ENCODE peak calls at places on chromosomes 3 and 15, in six cellular contexts. M, G, U, V, B and K are unnamed samples. For H3K36me3, the result is how much of the 10 kb centered on the place peaks cover.

GRCh38 chr15:22846073-22846472 is 7.6 kb downstream of the NIPA2 start:
- DNase-seq in M (no peak), G (no peak), U (no peak), V (no peak), B (no peak), K (no peak)

GRCh38 chr15:33282226-33283020 is 28.3 kb upstream of the RYR3 start:
- DNase-seq in M (no peak), G (no peak), U (no peak), V (no peak), B (no peak), K (no peak)

GRCh38 chr3:123028233-123028828 is 768 bp upstream of the SEMA5B start:
- DNase-seq in M (peak), G (peak), U (no peak), V (peak), B (peak), K (peak)

GRCh38 chr15:99076555-99077308 is 28.1 kb upstream of the SYNM start:
- DNase-seq in M (peak), G (peak), U (no peak), V (peak), B (no peak), K (peak)

GRCh38 chr3:5739299-5739935 is 551.9 kb downstream of the EDEM1 start:
- DNase-seq in M (no peak), G (no peak), U (no peak), V (no peak), B (no peak), K (no peak)

GRCh38 chr15:67569668-67570067 is 27.2 kb downstream of the MAP2K5 start:
- DNase-seq in M (no peak), G (no peak), U (no peak), V (no peak), B (no peak), K (no peak)

GRCh38 chr3:100810671-100811070 is 101.4 kb downstream of the TFG start:
- DNase-seq in M (no peak), G (no peak), U (no peak), V (no peak), B (no peak), K (no peak)

GRCh38 chr3:38585791-38586420 is 63.6 kb downstream of the SCN5A start:
- DNase-seq in M (no peak), G (no peak), U (no peak), V (no peak), B (no peak), K (no peak)

GRCh38 chr3:11077466-11077865 is 76.8 kb upstream of the HRH1 start:
- DNase-seq in M (no peak), G (peak), U (no peak), V (no peak), B (no peak), K (peak)

GRCh38 chr3:13026534-13026933 is 46.7 kb downstream of the IQSEC1 start:
- DNase-seq in M (no peak), G (no peak), U (no peak), V (no peak), B (no peak), K (no peak)

GRCh38 chr15:30065025-30065801 is 17.5 kb upstream of the GOLGA8J start:
- DNase-seq in M (no peak), G (peak), U (no peak), V (no peak), B (no peak), K (peak)

GRCh38 chr3:61829301-61830110 is 268.1 kb downstream of the PTPRG start:
- DNase-seq in M (no peak), G (no peak), U (no peak), V (no peak), B (no peak), K (no peak)

GRCh38 chr3:194814878-194815357 is 129.2 kb downstream of the FAM43A start:
- DNase-seq in M (no peak), G (no peak), U (no peak), V (peak), B (no peak), K (no peak)

GRCh38 chr15:82952156-82953081 is at the start of gene HOMER2:
- DNase-seq in M (no peak), G (peak), U (no peak), V (no peak), B (peak), K (no peak)

GRCh38 chr15:58755956-58756355 is 6.4 kb upstream of the ADAM10 start:
- DNase-seq in M (no peak), G (no peak), U (no peak), V (no peak), B (no peak), K (no peak)

GRCh38 chr15:66675456-66675855 is 26.6 kb upstream of the SMAD6 start:
- DNase-seq in M (no peak), G (no peak), U (no peak), V (no peak), B (no peak), K (no peak)

GRCh38 chr3:112333386-112334334 is 704 bp downstream of the CD200 start:
- DNase-seq in M (peak), G (no peak), U (no peak), V (no peak), B (no peak), K (no peak)

GRCh38 chr3:69273895-69274294 is 112.0 kb downstream of the FRMD4B start:
- DNase-seq in M (no peak), G (peak), U (no peak), V (no peak), B (no peak), K (peak)

GRCh38 chr3:61662861-61663260 is 101.5 kb downstream of the PTPRG start:
- DNase-seq in M (no peak), G (peak), U (no peak), V (no peak), B (no peak), K (peak)

GRCh38 chr3:127525373-127525772 is 65.2 kb downstream of the TPRA1 start:
- DNase-seq in M (no peak), G (peak), U (no peak), V (no peak), B (no peak), K (peak)

GRCh38 chr15:67685008-67685599 is 140.2 kb upstream of the SKOR1 start:
- DNase-seq in M (peak), G (peak), U (no peak), V (no peak), B (no peak), K (peak)

GRCh38 chr3:25257026-25257425 is 171.0 kb upstream of the RARB start:
- DNase-seq in M (no peak), G (peak), U (no peak), V (no peak), B (no peak), K (peak)

GRCh38 chr3:18443670-18444596 is 18.8 kb upstream of the SATB1 start:
- DNase-seq in M (no peak), G (no peak), U (no peak), V (no peak), B (peak), K (no peak)

GRCh38 chr3:13524979-13525669 is 23.8 kb upstream of the FBLN2 start:
- DNase-seq in M (no peak), G (no peak), U (no peak), V (no peak), B (no peak), K (no peak)

GRCh38 chr15:73328986-73329385 is 39.8 kb downstream of the HCN4 start:
- DNase-seq in M (no peak), G (no peak), U (no peak), V (no peak), B (no peak), K (no peak)

GRCh38 chr3:177551431-177551836 is 354.2 kb upstream of the TBL1XR1 start:
- DNase-seq in M (no peak), G (no peak), U (no peak), V (no peak), B (no peak), K (no peak)

GRCh38 chr3:4995500-4996053 is 16.3 kb downstream of the BHLHE40 start:
- DNase-seq in M (no peak), G (peak), U (no peak), V (no peak), B (peak), K (peak)

GRCh38 chr3:144119611-144120010 is 148.0 kb downstream of the DIPK2A start:
- DNase-seq in M (no peak), G (no peak), U (no peak), V (no peak), B (no peak), K (no peak)
- H3K4me3 ChIP-seq in M (no peak), G (no peak), U (no peak), V (no peak), B (no peak), K (no peak)

DNA sequence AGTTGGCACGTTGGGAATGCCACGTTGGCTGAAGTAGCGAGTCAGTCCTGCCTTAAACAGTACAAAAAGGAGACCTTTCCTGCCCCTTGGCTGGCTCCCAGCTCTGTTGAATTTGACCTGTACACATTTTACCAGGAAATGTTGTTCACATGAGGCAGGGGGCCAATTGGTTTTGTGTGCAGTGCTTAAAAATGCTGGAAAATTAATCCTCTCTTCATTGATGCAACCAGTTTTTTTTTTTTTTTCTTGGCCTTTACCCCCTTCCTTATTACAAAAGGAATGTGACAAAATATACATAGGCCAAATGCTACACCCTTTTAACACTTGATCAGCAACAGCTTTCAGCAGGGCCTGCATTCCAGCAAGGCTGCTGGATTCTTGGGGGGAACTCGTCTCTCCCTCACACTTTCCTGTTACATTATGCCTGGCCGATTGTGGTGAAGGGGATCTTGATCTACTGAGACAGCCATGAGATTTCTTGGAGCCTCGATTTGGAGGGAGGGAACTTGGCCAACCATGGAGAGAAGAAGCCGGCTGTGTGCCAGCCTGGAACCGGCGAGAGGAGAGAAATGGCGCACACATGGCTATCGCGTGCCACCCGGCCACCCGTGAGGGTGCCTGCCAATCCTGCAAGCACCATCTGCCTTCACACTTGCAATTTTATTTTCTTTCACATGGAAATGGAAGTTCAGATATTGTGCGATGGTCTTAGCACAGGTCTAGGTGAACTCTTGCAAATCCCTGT is 93.0 kb downstream of the DNASE1L3 start:
- DNase-seq in M (peak), G (no peak), U (no peak), V (peak), B (peak), K (no peak)
- H3K36me3 ChIP-seq in M (under half), G (half or more), U (under half), V (under half), B (under half), K (under half)

DNA sequence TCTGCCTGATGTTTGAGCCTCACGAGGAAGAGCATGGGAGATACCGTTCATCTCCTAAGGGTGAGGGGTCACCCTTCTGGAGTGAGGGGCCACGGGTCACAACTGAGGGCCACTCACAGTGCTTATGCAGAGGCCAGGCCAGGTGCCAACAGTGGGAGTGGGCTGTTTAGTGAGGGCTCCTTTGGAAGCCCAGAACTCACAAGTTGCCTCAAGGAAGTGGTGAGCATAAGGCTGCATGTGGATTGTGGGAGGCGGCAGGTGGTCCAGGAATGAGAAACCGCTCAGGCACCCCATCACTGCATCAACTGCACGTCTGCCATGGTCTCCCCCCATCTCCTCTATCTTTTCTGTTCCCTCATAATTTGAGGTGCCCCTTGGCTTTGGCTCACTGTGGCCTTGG is 26.5 kb downstream of the SPSB4 start:
- DNase-seq in M (no peak), G (no peak), U (no peak), V (no peak), B (no peak), K (no peak)
- H3K4me3 ChIP-seq in M (no peak), G (no peak), U (no peak), V (no peak), B (peak), K (no peak)

DNA sequence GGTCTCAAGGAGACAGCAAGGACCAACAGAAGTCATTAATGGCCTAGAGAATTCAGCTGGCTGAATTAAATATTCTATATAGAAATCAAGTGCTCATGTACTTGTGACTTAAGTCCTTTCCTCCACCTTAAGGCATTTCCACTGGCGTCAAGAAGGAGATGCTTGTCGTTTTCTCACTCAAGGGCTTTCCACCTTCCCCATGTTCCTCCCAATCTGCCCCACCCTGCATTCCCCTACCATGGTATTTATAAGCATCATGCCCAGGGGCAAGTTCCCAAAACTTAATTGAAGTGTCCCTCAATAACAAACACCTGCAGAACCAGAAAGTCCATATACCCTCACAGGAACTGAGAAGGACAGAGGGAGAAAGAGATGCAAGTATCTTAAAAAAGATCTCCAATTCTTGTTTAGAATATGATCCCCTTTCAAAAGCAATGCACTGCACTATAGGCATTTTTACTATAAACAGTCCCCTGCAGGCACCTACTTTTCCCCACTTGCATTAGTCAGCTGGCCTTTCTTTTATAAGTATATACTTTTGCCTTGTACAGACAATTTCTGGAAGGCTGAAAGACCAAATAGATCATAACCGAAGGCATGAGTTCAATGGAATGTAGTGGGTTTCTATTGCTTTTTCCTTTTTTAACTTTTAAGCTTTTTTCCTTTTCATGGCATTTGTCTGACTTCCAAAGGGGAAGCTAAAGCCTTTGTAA is 29.6 kb downstream of the TMEM39A start:
- DNase-seq in M (no peak), G (no peak), U (no peak), V (no peak), B (no peak), K (no peak)
- H3K36me3 ChIP-seq in M (under half), G (under half), U (half or more), V (under half), B (half or more), K (under half)

GRCh38 chr15:31267161-31268107 is 59.2 kb upstream of the KLF13 start:
- DNase-seq in M (no peak), G (no peak), U (no peak), V (no peak), B (no peak), K (no peak)
- H3K4me3 ChIP-seq in M (no peak), G (no peak), U (peak), V (no peak), B (no peak), K (no peak)

GRCh38 chr3:31823184-31823583 is 157.9 kb downstream of the OSBPL10 start:
- DNase-seq in M (no peak), G (peak), U (no peak), V (no peak), B (no peak), K (peak)

GRCh38 chr3:31817411-31817966 is 163.6 kb downstream of the OSBPL10 start:
- DNase-seq in M (no peak), G (no peak), U (no peak), V (no peak), B (no peak), K (no peak)

GRCh38 chr3:31819441-31819840 is 161.6 kb downstream of the OSBPL10 start:
- DNase-seq in M (no peak), G (no peak), U (no peak), V (no peak), B (no peak), K (no peak)

GRCh38 chr3:31815631-31816440 is 165.2 kb downstream of the OSBPL10 start:
- DNase-seq in M (no peak), G (no peak), U (no peak), V (no peak), B (no peak), K (no peak)

GRCh38 chr3:31821118-31821517 is 159.9 kb downstream of the OSBPL10 start:
- DNase-seq in M (no peak), G (no peak), U (no peak), V (no peak), B (no peak), K (no peak)
- H3K36me3 ChIP-seq in M (under half), G (under half), U (under half), V (under half), B (under half), K (under half)

GRCh38 chr3:198081421-198081844 is 121.4 kb downstream of the LMLN start:
- DNase-seq in M (no peak), G (no peak), U (no peak), V (no peak), B (peak), K (no peak)
- H3K4me3 ChIP-seq in M (no peak), G (no peak), U (peak), V (no peak), B (no peak), K (no peak)

GRCh38 chr3:30654269-30654668 is 47.9 kb downstream of the TGFBR2 start:
- DNase-seq in M (no peak), G (no peak), U (no peak), V (no peak), B (no peak), K (no peak)
- H3K36me3 ChIP-seq in M (half or more), G (half or more), U (half or more), V (under half), B (half or more), K (under half)